ENCODE peak calls at places on chromosomes 12 and 14, in six cellular contexts. U, Q, W, F, A and M are unnamed samples.

GRCh38 chr14:35362911-35363374 is 41.6 kb downstream of the NFKBIA start:
- DNase-seq in U (no peak), Q (no peak), W (no peak), F (no peak), A (peak; percentile 66), M (no peak)

GRCh38 chr12:12821975-12822374 is 8.8 kb downstream of the DDX47 start:
- DNase-seq in U (no peak), Q (no peak), W (no peak), F (no peak), A (no peak), M (no peak)

GRCh38 chr12:48175613-48176416 is 7.6 kb upstream of the CCDC184 start:
- DNase-seq in U (no peak), Q (no peak), W (peak; percentile 63), F (no peak), A (peak; percentile 55), M (peak; percentile 24)

GRCh38 chr12:989751-990278 is 1.2 kb upstream of the ERC1 start:
- DNase-seq in U (peak; percentile 12), Q (peak; percentile 27), W (no peak), F (no peak), A (peak; percentile 78), M (peak; percentile 76)

GRCh38 chr12:5586201-5586600 is 154.3 kb downstream of the NTF3 start:
- DNase-seq in U (no peak), Q (peak; percentile 38), W (no peak), F (no peak), A (peak; percentile 13), M (peak; percentile 35)

GRCh38 chr14:99125616-99126431 is 146.2 kb downstream of the BCL11B start:
- DNase-seq in U (no peak), Q (peak; percentile 7), W (no peak), F (no peak), A (no peak), M (no peak)

GRCh38 chr14:66143387-66144112 is 342.6 kb upstream of the CCDC196 start:
- DNase-seq in U (no peak), Q (no peak), W (no peak), F (no peak), A (no peak), M (no peak)

GRCh38 chr14:78448483-78449094 is 278.4 kb downstream of the NRXN3 start:
- DNase-seq in U (no peak), Q (peak; percentile 57), W (peak; percentile 81), F (peak; percentile 13), A (peak; percentile 1), M (peak; percentile 5)

GRCh38 chr12:94575645-94576393 is 74.5 kb downstream of the TMCC3 start:
- DNase-seq in U (no peak), Q (no peak), W (peak; percentile 54), F (no peak), A (no peak), M (no peak)

GRCh38 chr12:102169922-102170698 is 27.5 kb downstream of the PMCH start:
- DNase-seq in U (no peak), Q (no peak), W (peak; percentile 59), F (no peak), A (peak; percentile 53), M (peak; percentile 32)

GRCh38 chr14:101009531-101009930 is 106.0 kb upstream of the RTL1 start:
- DNase-seq in U (no peak), Q (no peak), W (no peak), F (no peak), A (no peak), M (no peak)

GRCh38 chr12:65891987-65892481 is 67.8 kb downstream of the HMGA2 start:
- DNase-seq in U (peak; percentile 64), Q (peak; percentile 59), W (no peak), F (peak; percentile 47), A (peak; percentile 99), M (peak; percentile 99)

GRCh38 chr12:55736780-55737580 is 5.9 kb upstream of the GDF11 start:
- DNase-seq in U (no peak), Q (peak; percentile 88), W (peak; percentile 98), F (no peak), A (peak; percentile 76), M (peak; percentile 70)

GRCh38 chr12:49619286-49619685 is 4.1 kb upstream of the PRPF40B start:
- DNase-seq in U (no peak), Q (no peak), W (no peak), F (no peak), A (peak; percentile 23), M (no peak)

GRCh38 chr14:89669209-89669608 is 252.2 kb upstream of the FOXN3 start:
- DNase-seq in U (no peak), Q (no peak), W (no peak), F (no peak), A (no peak), M (no peak)

GRCh38 chr14:105880616-105881015 is 354.2 kb downstream of the TMEM121 start:
- DNase-seq in U (no peak), Q (no peak), W (no peak), F (peak; percentile 4), A (no peak), M (no peak)

GRCh38 chr12:124506145-124506831 is 61.1 kb downstream of the NCOR2 start:
- DNase-seq in U (peak; percentile 52), Q (peak; percentile 74), W (no peak), F (peak; percentile 82), A (no peak), M (peak; percentile 86)

GRCh38 chr12:40945772-40946171 is 242.3 kb upstream of the PDZRN4 start:
- DNase-seq in U (no peak), Q (no peak), W (no peak), F (no peak), A (no peak), M (no peak)

GRCh38 chr14:56170028-56170427 is 51.8 kb downstream of the PELI2 start:
- DNase-seq in U (no peak), Q (no peak), W (no peak), F (no peak), A (peak; percentile 38), M (no peak)

GRCh38 chr14:32697114-32697513 is 241.6 kb upstream of the NPAS3 start:
- DNase-seq in U (no peak), Q (no peak), W (no peak), F (no peak), A (no peak), M (no peak)

GRCh38 chr12:92624236-92624635 is 78.6 kb upstream of the PLEKHG7 start:
- DNase-seq in U (no peak), Q (no peak), W (no peak), F (no peak), A (peak; percentile 51), M (peak; percentile 67)

GRCh38 chr12:52658196-52658595 is 6.2 kb upstream of the KRT2 start:
- DNase-seq in U (no peak), Q (no peak), W (no peak), F (no peak), A (no peak), M (no peak)

GRCh38 chr12:74111688-74112360 is 425.8 kb upstream of the ATXN7L3B start:
- DNase-seq in U (no peak), Q (no peak), W (peak; percentile 80), F (no peak), A (no peak), M (peak; percentile 46)

GRCh38 chr12:127107744-127108143 is 1159.2 kb upstream of the TMEM132C start:
- DNase-seq in U (no peak), Q (no peak), W (no peak), F (no peak), A (no peak), M (no peak)
- TF ChIP-seq CTCF in U (no peak), Q (no peak), W (no peak), F (no peak), A (no peak), M (no peak)

GRCh38 chr12:29781705-29782266 is 2.0 kb downstream of the TMTC1 start:
- DNase-seq in U (no peak), Q (no peak), W (no peak), F (no peak), A (no peak), M (no peak)
- H3K4me3 ChIP-seq in U (peak overlapping the region; percentile 65), Q (no peak overlapping the region), W (peak overlapping the region; percentile 81), F (peak overlapping the region; percentile 62), A (peak overlapping the region; percentile 74), M (peak overlapping the region; percentile 70)

GRCh38 chr12:96208801-96209534 is 14.8 kb downstream of the ELK3 start:
- DNase-seq in U (no peak), Q (no peak), W (no peak), F (no peak), A (no peak), M (no peak)
- TF ChIP-seq CTCF in U (no peak), Q (no peak), W (peak; percentile 24), F (no peak), A (no peak), M (peak; percentile 4)

DNA sequence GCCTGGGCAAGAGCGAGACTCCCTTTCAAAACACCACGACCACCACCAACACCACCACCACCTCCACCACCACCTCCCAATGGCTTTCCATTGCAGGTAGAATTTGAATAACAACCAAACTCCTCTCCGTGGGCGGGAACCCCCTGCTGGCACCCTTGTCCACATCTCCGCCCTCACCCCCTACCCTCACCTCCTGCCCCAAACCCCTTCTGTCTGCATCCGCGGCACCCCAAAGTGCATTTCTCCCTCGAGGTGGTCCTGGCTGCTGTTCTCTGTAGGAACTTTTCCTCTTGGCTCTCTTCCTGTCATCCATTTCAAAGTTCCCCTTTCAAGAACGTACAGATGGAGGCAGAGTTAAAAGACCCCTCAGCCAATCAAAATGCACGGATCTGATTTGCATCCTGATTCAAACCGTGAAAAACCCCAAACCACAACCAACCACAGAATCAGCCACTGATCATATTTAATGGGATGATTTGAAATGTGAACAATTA is 3.8 kb downstream of the SDSL start:
- DNase-seq in U (no peak), Q (no peak), W (peak; percentile 72), F (no peak), A (no peak), M (no peak)
- H3K4me3 ChIP-seq in U (no peak overlapping the region), Q (no peak overlapping the region), W (peak overlapping the region; percentile 40), F (no peak overlapping the region), A (no peak overlapping the region), M (no peak overlapping the region)

DNA sequence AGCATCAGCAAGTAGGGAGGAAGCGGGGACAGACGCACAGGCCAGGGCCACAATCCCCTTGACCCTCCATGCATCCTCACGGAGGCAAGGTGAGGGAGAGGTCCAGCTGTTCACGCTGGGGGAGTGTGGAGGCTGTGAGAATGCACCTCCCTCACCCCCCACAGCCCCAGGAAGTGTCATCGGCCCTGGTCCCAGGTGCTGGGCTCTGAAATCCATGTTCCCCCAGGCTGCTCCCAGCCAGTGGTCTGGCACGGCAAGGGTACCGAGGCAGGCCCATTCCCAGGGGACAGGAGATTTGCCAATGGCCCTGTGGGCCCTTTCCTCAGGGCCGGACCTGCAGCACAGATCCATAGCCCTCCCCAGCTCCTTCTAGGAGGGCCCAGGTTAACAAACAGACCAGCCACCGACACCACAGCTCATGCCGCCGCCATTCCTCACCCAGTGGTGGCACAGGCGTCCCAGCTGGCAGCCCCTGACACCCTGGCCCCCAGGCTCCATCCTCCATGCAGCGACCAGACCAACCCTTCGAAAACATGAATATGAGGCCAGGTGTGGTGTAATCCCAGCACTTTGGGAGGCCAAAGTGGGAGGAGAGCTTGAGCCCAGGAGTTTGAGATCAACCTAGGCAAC is 21.9 kb upstream of the EIF5 start:
- DNase-seq in U (no peak), Q (no peak), W (no peak), F (no peak), A (no peak), M (no peak)
- TF ChIP-seq CTCF in U (no peak), Q (no peak), W (no peak), F (no peak), A (no peak), M (no peak)

GRCh38 chr12:18703916-18704315 is 33.9 kb downstream of the PLCZ1 start:
- DNase-seq in U (no peak), Q (no peak), W (peak; percentile 26), F (no peak), A (no peak), M (no peak)
- H3K4me3 ChIP-seq in U (no peak overlapping the region), Q (no peak overlapping the region), W (no peak overlapping the region), F (no peak overlapping the region), A (no peak overlapping the region), M (no peak overlapping the region)

GRCh38 chr12:45170456-45171042 is 45.3 kb upstream of the ANO6 start:
- DNase-seq in U (peak; percentile 56), Q (peak; percentile 88), W (peak; percentile 94), F (peak; percentile 58), A (peak; percentile 83), M (peak; percentile 69)
- TF ChIP-seq CTCF in U (peak; percentile 79), Q (peak; percentile 88), W (peak; percentile 96), F (peak; percentile 68), A (peak; percentile 91), M (peak; percentile 95)